ENCODE peak calls at places on chromosomes 13 and 19, in ten cellular contexts. O is kidney tubule cell; T is NCI-H1105; U is DMS153; F is AML-193; V is stimulated activated CD8-positive, alpha-beta memory T cell treated with anti-CD3 and anti-CD28 coated beads, Interleukin-4, amount 100 ng/mL, for 1 hour; R is Panc1; C is left ventricle myocardium inferior; L is GM12892; M is AG09319. K is an unnamed sample.

GRCh38 chr19:55795021-55795420 is 26.1 kb downstream of the RFPL4AL1 start:
- DNase-seq in O (no peak), T (no peak), U (no peak), F (no peak), V (no peak), R (no peak), C (no peak), L (no peak), M (no peak), K (no peak)

GRCh38 chr13:96671073-96671472 is 323.2 kb downstream of the OXGR1 start:
- DNase-seq in O (peak), T (no peak), U (no peak), F (no peak), V (no peak), R (no peak), C (no peak), L (no peak), M (no peak), K (no peak)

GRCh38 chr13:100423375-100423774 is 165.2 kb downstream of the GGACT start:
- DNase-seq in O (peak), T (no peak), U (no peak), F (peak), V (no peak), R (no peak), C (no peak), L (no peak), M (no peak), K (no peak)

GRCh38 chr19:18427080-18427751 is 8.0 kb downstream of the SSBP4 start:
- DNase-seq in O (no peak), T (no peak), U (no peak), F (no peak), V (no peak), R (no peak), C (no peak), L (no peak), M (no peak), K (no peak)

GRCh38 chr19:2215281-2215751 is 20.8 kb downstream of the PLEKHJ1 start:
- DNase-seq in O (no peak), T (no peak), U (no peak), F (no peak), V (no peak), R (no peak), C (no peak), L (no peak), M (no peak), K (no peak)

GRCh38 chr13:100544866-100545683 is 43.5 kb downstream of the GGACT start:
- DNase-seq in O (peak), T (no peak), U (peak), F (no peak), V (no peak), R (no peak), C (peak), L (no peak), M (no peak), K (no peak)

GRCh38 chr13:35930665-35931631 is 200.2 kb downstream of the DCLK1 start:
- DNase-seq in O (peak), T (no peak), U (no peak), F (no peak), V (no peak), R (no peak), C (no peak), L (no peak), M (no peak), K (peak)

GRCh38 chr19:6216236-6216995 is 63.4 kb downstream of the MLLT1 start:
- DNase-seq in O (no peak), T (no peak), U (no peak), F (no peak), V (no peak), R (no peak), C (no peak), L (peak), M (no peak), K (no peak)

GRCh38 chr13:92510416-92510815 is 716.2 kb upstream of the GPC6 start:
- DNase-seq in O (peak), T (no peak), U (no peak), F (no peak), V (no peak), R (no peak), C (no peak), L (no peak), M (no peak), K (no peak)

GRCh38 chr19:2494084-2494446 is 18.1 kb downstream of the GADD45B start:
- DNase-seq in O (peak), T (no peak), U (no peak), F (no peak), V (no peak), R (no peak), C (no peak), L (peak), M (no peak), K (no peak)

GRCh38 chr19:47650695-47651094 is 41.8 kb downstream of the BICRA start:
- DNase-seq in O (no peak), T (no peak), U (no peak), F (no peak), V (no peak), R (no peak), C (no peak), L (no peak), M (no peak), K (no peak)

GRCh38 chr19:2550431-2551171 is 74.7 kb downstream of the GADD45B start:
- DNase-seq in O (no peak), T (no peak), U (peak), F (no peak), V (no peak), R (no peak), C (peak), L (no peak), M (no peak), K (no peak)

GRCh38 chr13:70795484-70795883 is 687.2 kb upstream of the KLHL1 start:
- DNase-seq in O (no peak), T (no peak), U (no peak), F (peak), V (no peak), R (no peak), C (no peak), L (no peak), M (no peak), K (no peak)

GRCh38 chr19:48613024-48613851 is 1.6 kb downstream of the FAM83E start:
- DNase-seq in O (no peak), T (no peak), U (no peak), F (no peak), V (no peak), R (no peak), C (no peak), L (no peak), M (no peak), K (no peak)

GRCh38 chr13:94641432-94641941 is 39.8 kb downstream of the GPR180 start:
- DNase-seq in O (peak), T (peak), U (peak), F (no peak), V (no peak), R (no peak), C (no peak), L (no peak), M (peak), K (no peak)

GRCh38 chr13:107563099-107563925 is 652.0 kb downstream of the LIG4 start:
- DNase-seq in O (no peak), T (no peak), U (no peak), F (no peak), V (no peak), R (no peak), C (no peak), L (no peak), M (no peak), K (no peak)

GRCh38 chr19:8505680-8506401 is 3.4 kb upstream of the PRAM1 start:
- DNase-seq in O (peak), T (peak), U (no peak), F (peak), V (peak), R (no peak), C (peak), L (peak), M (no peak), K (peak)

GRCh38 chr19:16571283-16571682 is 932 bp downstream of the SLC35E1 start:
- DNase-seq in O (peak), T (no peak), U (no peak), F (peak), V (no peak), R (no peak), C (no peak), L (no peak), M (no peak), K (no peak)

GRCh38 chr13:77219401-77219800 is 107.5 kb downstream of the MYCBP2 start:
- DNase-seq in O (no peak), T (no peak), U (no peak), F (peak), V (no peak), R (no peak), C (no peak), L (no peak), M (no peak), K (no peak)

GRCh38 chr19:7607212-7607873 is 11.7 kb downstream of the CAMSAP3 start:
- DNase-seq in O (no peak), T (no peak), U (no peak), F (no peak), V (no peak), R (no peak), C (no peak), L (no peak), M (no peak), K (no peak)

GRCh38 chr13:46782066-46782465 is 14.9 kb downstream of the ESD start:
- DNase-seq in O (no peak), T (no peak), U (no peak), F (no peak), V (no peak), R (no peak), C (no peak), L (no peak), M (no peak), K (no peak)

GRCh38 chr13:91141619-91142061 is 205.8 kb upstream of the MIR17HG start:
- DNase-seq in O (no peak), T (no peak), U (no peak), F (no peak), V (no peak), R (no peak), C (no peak), L (no peak), M (no peak), K (no peak)

GRCh38 chr13:29892149-29892548 is 41.7 kb upstream of the UBL3 start:
- DNase-seq in O (no peak), T (no peak), U (peak), F (no peak), V (no peak), R (no peak), C (no peak), L (no peak), M (no peak), K (no peak)

GRCh38 chr19:53904909-53905308 is 4.2 kb upstream of the CACNG7 start:
- DNase-seq in O (no peak), T (no peak), U (no peak), F (no peak), V (no peak), R (no peak), C (no peak), L (no peak), M (no peak), K (no peak)

GRCh38 chr19:22784051-22784450 is at the start of gene ZNF99:
- DNase-seq in O (peak), T (no peak), U (no peak), F (no peak), V (no peak), R (no peak), C (peak), L (no peak), M (no peak), K (no peak)

GRCh38 chr19:10158071-10158470 is 36.7 kb downstream of the DNMT1 start:
- DNase-seq in O (no peak), T (no peak), U (no peak), F (no peak), V (no peak), R (no peak), C (no peak), L (no peak), M (no peak), K (no peak)

GRCh38 chr13:23632741-23633140 is 62.5 kb downstream of the TNFRSF19 start:
- DNase-seq in O (no peak), T (no peak), U (no peak), F (no peak), V (no peak), R (no peak), C (no peak), L (no peak), M (no peak), K (no peak)

GRCh38 chr19:41998246-41999020 is 4.4 kb upstream of the ATP1A3 start:
- DNase-seq in O (peak), T (peak), U (peak), F (no peak), V (no peak), R (no peak), C (peak), L (peak), M (no peak), K (peak)

GRCh38 chr19:38617764-38618589 is at the start of gene MAP4K1:
- DNase-seq in O (peak), T (peak), U (no peak), F (peak), V (no peak), R (no peak), C (peak), L (peak), M (no peak), K (peak)

GRCh38 chr13:65907656-65908441 is 1322.3 kb downstream of the PCDH9 start:
- DNase-seq in O (peak), T (no peak), U (no peak), F (no peak), V (no peak), R (no peak), C (no peak), L (no peak), M (no peak), K (no peak)

GRCh38 chr19:2328401-2329161 is at the start of the genes LSM7 and SPPL2B:
- DNase-seq in O (peak), T (peak), U (peak), F (peak), V (peak), R (no peak), C (peak), L (peak), M (peak), K (peak)

GRCh38 chr19:1244693-1245451 is 3.3 kb downstream of the ATP5F1D start:
- DNase-seq in O (peak), T (no peak), U (no peak), F (no peak), V (no peak), R (no peak), C (peak), L (no peak), M (no peak), K (no peak)

GRCh38 chr13:59391696-59392095 is 772.0 kb downstream of the DIAPH3 start:
- DNase-seq in O (peak), T (peak), U (peak), F (peak), V (no peak), R (peak), C (no peak), L (peak), M (peak), K (peak)

GRCh38 chr13:57673197-57673596 is 41.7 kb downstream of the PCDH17 start:
- DNase-seq in O (peak), T (no peak), U (no peak), F (no peak), V (no peak), R (no peak), C (no peak), L (no peak), M (no peak), K (no peak)

GRCh38 chr13:42064259-42064658 is 15.8 kb downstream of the DGKH start:
- DNase-seq in O (peak), T (no peak), U (no peak), F (no peak), V (no peak), R (no peak), C (no peak), L (no peak), M (no peak), K (no peak)

GRCh38 chr19:18946335-18946734 is 5.3 kb upstream of the HOMER3 start:
- DNase-seq in O (no peak), T (no peak), U (no peak), F (no peak), V (no peak), R (no peak), C (no peak), L (no peak), M (no peak), K (no peak)

GRCh38 chr13:28575200-28575599 is 80.3 kb upstream of the FLT1 start:
- DNase-seq in O (no peak), T (no peak), U (no peak), F (no peak), V (no peak), R (no peak), C (no peak), L (no peak), M (no peak), K (no peak)

GRCh38 chr13:101382701-101383100 is 33.6 kb downstream of the NALCN start:
- DNase-seq in O (no peak), T (no peak), U (no peak), F (no peak), V (no peak), R (no peak), C (no peak), L (no peak), M (no peak), K (no peak)

GRCh38 chr19:1861599-1862031 is 1.8 kb downstream of the KLF16 start:
- DNase-seq in O (no peak), T (no peak), U (no peak), F (no peak), V (no peak), R (no peak), C (no peak), L (no peak), M (no peak), K (no peak)

K was measured in GM19239.